ENCODE peak calls at places on chromosome 22, in nine cellular contexts. W, B, R, I, Z, G, F, L and C are unnamed samples.

GRCh38 chr22:48652796-48653195 is 1174.9 kb downstream of the BRD1 start:
- DNase-seq in I (no peak), B (no peak), F (no peak), Z (no peak), G (no peak), R (no peak), L (no peak), W (no peak), C (no peak)

GRCh38 chr22:38924197-38924952 is 33.0 kb upstream of the APOBEC3A start:
- DNase-seq in R (no peak), F (peak), L (no peak), Z (peak), G (peak), I (peak), B (no peak), W (peak), C (no peak)

GRCh38 chr22:23693979-23694680 is 3.3 kb downstream of the RGL4 start:
- DNase-seq in I (no peak), Z (no peak), L (no peak), F (no peak), W (no peak), B (no peak), R (no peak), G (no peak), C (no peak)

GRCh38 chr22:22702159-22702873 is 57.9 kb downstream of the GGTLC2 start:
- DNase-seq in F (no peak), G (no peak), B (no peak), R (no peak), W (no peak), Z (no peak), L (no peak), I (no peak), C (no peak)

GRCh38 chr22:42905702-42906183 is 48.7 kb upstream of the ARFGAP3 start:
- DNase-seq in Z (no peak), W (no peak), R (no peak), G (no peak), L (no peak), F (peak), B (no peak), I (peak), C (no peak)

GRCh38 chr22:43540570-43540969 is 128.8 kb downstream of the MPPED1 start:
- DNase-seq in Z (no peak), I (no peak), L (no peak), B (no peak), R (no peak), G (no peak), F (no peak), W (no peak), C (no peak)

GRCh38 chr22:30160926-30161546 is 80.8 kb downstream of the HORMAD2 start:
- DNase-seq in I (no peak), W (no peak), G (no peak), F (no peak), Z (no peak), L (no peak), R (no peak), B (no peak), C (no peak)

GRCh38 chr22:30404307-30404706 is 7.5 kb downstream of the SEC14L2 start:
- DNase-seq in L (no peak), I (no peak), Z (no peak), R (no peak), W (no peak), B (no peak), F (no peak), G (no peak), C (no peak)

GRCh38 chr22:40746428-40747220 is 67.3 kb downstream of the MCHR1 start:
- DNase-seq in L (no peak), W (no peak), G (no peak), Z (no peak), B (no peak), R (no peak), F (no peak), I (no peak), C (no peak)

GRCh38 chr22:20606041-20606783 is 98.8 kb downstream of the MED15 start:
- DNase-seq in W (peak), Z (peak), B (peak), I (peak), G (peak), L (peak), R (peak), F (peak), C (peak)